ENCODE peak calls at places on chromosomes 5 and 9, in four cellular contexts. B, K, R and X are unnamed samples.

GRCh38 chr9:124284940-124285441 is 27.2 kb downstream of the NEK6 start:
- DNase-seq in K (no peak), B (no peak), R (no peak), X (no peak)

GRCh38 chr5:134917070-134917831 is 12.3 kb downstream of the PCBD2 start:
- DNase-seq in K (no peak), B (no peak), R (no peak), X (no peak)

GRCh38 chr5:140311011-140311467 is 8.1 kb upstream of the PFDN1 start:
- DNase-seq in K (no peak), R (no peak), B (no peak), X (no peak)

GRCh38 chr5:175321927-175322532 is 122.0 kb downstream of the DRD1 start:
- DNase-seq in B (peak; percentile 7), R (no peak), K (no peak), X (no peak)

GRCh38 chr5:149212203-149212951 is 59.3 kb upstream of the AFAP1L1 start:
- DNase-seq in B (no peak), R (no peak), K (no peak), X (no peak)

GRCh38 chr5:107320851-107321250 is 349.9 kb downstream of the EFNA5 start:
- DNase-seq in B (no peak), R (no peak), K (no peak), X (no peak)

GRCh38 chr9:121057821-121058220 is 7.7 kb upstream of the C5 start:
- DNase-seq in R (no peak), K (no peak), B (no peak), X (no peak)

GRCh38 chr5:142204219-142204618 is 95.6 kb downstream of the NDFIP1 start:
- DNase-seq in B (no peak), R (no peak), K (no peak), X (no peak)

GRCh38 chr5:135245521-135246499 is 153.2 kb downstream of the MACROH2A1 start:
- DNase-seq in B (peak; percentile 7), R (peak; percentile 36), K (no peak), X (no peak)

GRCh38 chr9:36903541-36904435 is 130.3 kb downstream of the PAX5 start:
- DNase-seq in R (no peak), K (no peak), B (no peak), X (no peak)